ENCODE peak calls at places on chromosomes 7 and 10, in eight cellular contexts. One of them, this sample, is unnamed.

GRCh38 chr7:33710608-33711007 is 194.7 kb upstream of the BMPER start:
- DNase-seq in Peyer's patch: no peak
- DNase-seq in CD4-positive, alpha-beta T cell: no peak
- DNase-seq in A549: no peak
- DNase-seq in HTR-8/SVneo: no peak
- DNase-seq in stimulated activated CD8-positive, alpha-beta memory T cell treated with anti-CD3 and anti-CD28 coated beads, Interleukin-4, amount 100 ng/mL, for 1 hour: no peak
- DNase-seq in prostate gland: no peak
- DNase-seq in OCI-M1: no peak
- DNase-seq in this sample: no peak

GRCh38 chr10:49177391-49178355 is 10.5 kb downstream of the TMEM273 start:
- DNase-seq in Peyer's patch: no peak
- DNase-seq in CD4-positive, alpha-beta T cell: no peak
- DNase-seq in A549: peak; percentile 21
- DNase-seq in HTR-8/SVneo: peak; percentile 57
- DNase-seq in stimulated activated CD8-positive, alpha-beta memory T cell treated with anti-CD3 and anti-CD28 coated beads, Interleukin-4, amount 100 ng/mL, for 1 hour: peak; percentile 28
- DNase-seq in prostate gland: no peak
- DNase-seq in OCI-M1: peak; percentile 84
- DNase-seq in this sample: peak; percentile 38

GRCh38 chr7:95269640-95270039 is 54.7 kb downstream of the PON1 start:
- DNase-seq in Peyer's patch: no peak
- DNase-seq in CD4-positive, alpha-beta T cell: no peak
- DNase-seq in A549: no peak
- DNase-seq in HTR-8/SVneo: no peak
- DNase-seq in stimulated activated CD8-positive, alpha-beta memory T cell treated with anti-CD3 and anti-CD28 coated beads, Interleukin-4, amount 100 ng/mL, for 1 hour: no peak
- DNase-seq in prostate gland: no peak
- DNase-seq in OCI-M1: no peak
- DNase-seq in this sample: no peak

GRCh38 chr7:43869898-43870240 is 552 bp upstream of the MRPS24 start:
- DNase-seq in Peyer's patch: no peak
- DNase-seq in CD4-positive, alpha-beta T cell: no peak
- DNase-seq in A549: peak; percentile 38
- DNase-seq in HTR-8/SVneo: peak; percentile 81
- DNase-seq in stimulated activated CD8-positive, alpha-beta memory T cell treated with anti-CD3 and anti-CD28 coated beads, Interleukin-4, amount 100 ng/mL, for 1 hour: no peak
- DNase-seq in prostate gland: no peak
- DNase-seq in OCI-M1: no peak
- DNase-seq in this sample: no peak

GRCh38 chr10:92846-93245 is 42.4 kb upstream of the ZMYND11 start:
- DNase-seq in Peyer's patch: no peak
- DNase-seq in CD4-positive, alpha-beta T cell: no peak
- DNase-seq in A549: no peak
- DNase-seq in HTR-8/SVneo: no peak
- DNase-seq in stimulated activated CD8-positive, alpha-beta memory T cell treated with anti-CD3 and anti-CD28 coated beads, Interleukin-4, amount 100 ng/mL, for 1 hour: no peak
- DNase-seq in prostate gland: no peak
- DNase-seq in OCI-M1: no peak
- DNase-seq in this sample: no peak

GRCh38 chr10:49324711-49325110 is 25.7 kb downstream of the C10orf71 start:
- DNase-seq in Peyer's patch: no peak
- DNase-seq in CD4-positive, alpha-beta T cell: no peak
- DNase-seq in A549: no peak
- DNase-seq in HTR-8/SVneo: peak; percentile 25
- DNase-seq in stimulated activated CD8-positive, alpha-beta memory T cell treated with anti-CD3 and anti-CD28 coated beads, Interleukin-4, amount 100 ng/mL, for 1 hour: no peak
- DNase-seq in prostate gland: no peak
- DNase-seq in OCI-M1: peak; percentile 10
- DNase-seq in this sample: no peak

GRCh38 chr10:48316236-48316635 is 9.8 kb downstream of the MAPK8 start:
- DNase-seq in Peyer's patch: no peak
- DNase-seq in CD4-positive, alpha-beta T cell: no peak
- DNase-seq in A549: no peak
- DNase-seq in HTR-8/SVneo: no peak
- DNase-seq in stimulated activated CD8-positive, alpha-beta memory T cell treated with anti-CD3 and anti-CD28 coated beads, Interleukin-4, amount 100 ng/mL, for 1 hour: no peak
- DNase-seq in prostate gland: no peak
- DNase-seq in OCI-M1: no peak
- DNase-seq in this sample: no peak

GRCh38 chr10:43292745-43293676 is 26.1 kb upstream of the RASGEF1A start:
- DNase-seq in Peyer's patch: peak; percentile 65
- DNase-seq in CD4-positive, alpha-beta T cell: peak; percentile 25
- DNase-seq in A549: peak; percentile 68
- DNase-seq in HTR-8/SVneo: peak; percentile 70
- DNase-seq in stimulated activated CD8-positive, alpha-beta memory T cell treated with anti-CD3 and anti-CD28 coated beads, Interleukin-4, amount 100 ng/mL, for 1 hour: no peak
- DNase-seq in prostate gland: peak; percentile 36
- DNase-seq in OCI-M1: peak; percentile 77
- DNase-seq in this sample: peak; percentile 51

GRCh38 chr10:91146146-91146545 is 74.3 kb upstream of the PCGF5 start:
- DNase-seq in Peyer's patch: no peak
- DNase-seq in CD4-positive, alpha-beta T cell: no peak
- DNase-seq in A549: no peak
- DNase-seq in HTR-8/SVneo: no peak
- DNase-seq in stimulated activated CD8-positive, alpha-beta memory T cell treated with anti-CD3 and anti-CD28 coated beads, Interleukin-4, amount 100 ng/mL, for 1 hour: no peak
- DNase-seq in prostate gland: no peak
- DNase-seq in OCI-M1: no peak
- DNase-seq in this sample: no peak

GRCh38 chr7:31553636-31554035 is 39.7 kb downstream of the ITPRID1 start:
- DNase-seq in Peyer's patch: no peak
- DNase-seq in CD4-positive, alpha-beta T cell: no peak
- DNase-seq in A549: no peak
- DNase-seq in HTR-8/SVneo: no peak
- DNase-seq in stimulated activated CD8-positive, alpha-beta memory T cell treated with anti-CD3 and anti-CD28 coated beads, Interleukin-4, amount 100 ng/mL, for 1 hour: no peak
- DNase-seq in prostate gland: peak; percentile 36
- DNase-seq in OCI-M1: no peak
- DNase-seq in this sample: no peak

GRCh38 chr7:82373890-82374289 is 69.7 kb downstream of the CACNA2D1 start:
- DNase-seq in Peyer's patch: no peak
- DNase-seq in CD4-positive, alpha-beta T cell: no peak
- DNase-seq in A549: no peak
- DNase-seq in HTR-8/SVneo: no peak
- DNase-seq in stimulated activated CD8-positive, alpha-beta memory T cell treated with anti-CD3 and anti-CD28 coated beads, Interleukin-4, amount 100 ng/mL, for 1 hour: no peak
- DNase-seq in prostate gland: no peak
- DNase-seq in OCI-M1: no peak
- DNase-seq in this sample: no peak

GRCh38 chr7:1070544-1071342 is 17.2 kb upstream of the GPER1 start:
- DNase-seq in Peyer's patch: no peak
- DNase-seq in CD4-positive, alpha-beta T cell: no peak
- DNase-seq in A549: peak; percentile 16
- DNase-seq in HTR-8/SVneo: no peak
- DNase-seq in stimulated activated CD8-positive, alpha-beta memory T cell treated with anti-CD3 and anti-CD28 coated beads, Interleukin-4, amount 100 ng/mL, for 1 hour: no peak
- DNase-seq in prostate gland: no peak
- DNase-seq in OCI-M1: no peak
- DNase-seq in this sample: no peak

GRCh38 chr10:133353202-133353959 is 4.4 kb downstream of the FUOM start:
- DNase-seq in Peyer's patch: peak; percentile 77
- DNase-seq in CD4-positive, alpha-beta T cell: no peak
- DNase-seq in A549: no peak
- DNase-seq in HTR-8/SVneo: no peak
- DNase-seq in stimulated activated CD8-positive, alpha-beta memory T cell treated with anti-CD3 and anti-CD28 coated beads, Interleukin-4, amount 100 ng/mL, for 1 hour: no peak
- DNase-seq in prostate gland: no peak
- DNase-seq in OCI-M1: no peak
- DNase-seq in this sample: no peak

GRCh38 chr10:125795111-125795510 is 19.5 kb upstream of the MMP21 start:
- DNase-seq in Peyer's patch: no peak
- DNase-seq in CD4-positive, alpha-beta T cell: no peak
- DNase-seq in A549: no peak
- DNase-seq in HTR-8/SVneo: no peak
- DNase-seq in stimulated activated CD8-positive, alpha-beta memory T cell treated with anti-CD3 and anti-CD28 coated beads, Interleukin-4, amount 100 ng/mL, for 1 hour: no peak
- DNase-seq in prostate gland: no peak
- DNase-seq in OCI-M1: no peak
- DNase-seq in this sample: no peak

GRCh38 chr7:131843862-131844261 is 287.4 kb upstream of the PODXL start:
- DNase-seq in Peyer's patch: no peak
- DNase-seq in CD4-positive, alpha-beta T cell: no peak
- DNase-seq in A549: peak; percentile 60
- DNase-seq in HTR-8/SVneo: no peak
- DNase-seq in stimulated activated CD8-positive, alpha-beta memory T cell treated with anti-CD3 and anti-CD28 coated beads, Interleukin-4, amount 100 ng/mL, for 1 hour: no peak
- DNase-seq in prostate gland: peak; percentile 76
- DNase-seq in OCI-M1: no peak
- DNase-seq in this sample: peak; percentile 27

GRCh38 chr10:60646966-60647796 is 131.1 kb upstream of the CDK1 start:
- DNase-seq in Peyer's patch: no peak
- DNase-seq in CD4-positive, alpha-beta T cell: peak; percentile 15
- DNase-seq in A549: peak; percentile 64
- DNase-seq in HTR-8/SVneo: peak; percentile 21
- DNase-seq in stimulated activated CD8-positive, alpha-beta memory T cell treated with anti-CD3 and anti-CD28 coated beads, Interleukin-4, amount 100 ng/mL, for 1 hour: no peak
- DNase-seq in prostate gland: peak; percentile 46
- DNase-seq in OCI-M1: peak; percentile 88
- DNase-seq in this sample: no peak

GRCh38 chr7:86904949-86905834 is 154.3 kb downstream of the ELAPOR2 start:
- DNase-seq in Peyer's patch: no peak
- DNase-seq in CD4-positive, alpha-beta T cell: no peak
- DNase-seq in A549: peak; percentile 42
- DNase-seq in HTR-8/SVneo: no peak
- DNase-seq in stimulated activated CD8-positive, alpha-beta memory T cell treated with anti-CD3 and anti-CD28 coated beads, Interleukin-4, amount 100 ng/mL, for 1 hour: no peak
- DNase-seq in prostate gland: no peak
- DNase-seq in OCI-M1: peak; percentile 67
- DNase-seq in this sample: no peak

GRCh38 chr10:18246967-18247366 is 106.7 kb downstream of the CACNB2 start:
- DNase-seq in Peyer's patch: no peak
- DNase-seq in CD4-positive, alpha-beta T cell: no peak
- DNase-seq in A549: no peak
- DNase-seq in HTR-8/SVneo: no peak
- DNase-seq in stimulated activated CD8-positive, alpha-beta memory T cell treated with anti-CD3 and anti-CD28 coated beads, Interleukin-4, amount 100 ng/mL, for 1 hour: no peak
- DNase-seq in prostate gland: no peak
- DNase-seq in OCI-M1: no peak
- DNase-seq in this sample: no peak

GRCh38 chr10:121845044-121845784 is 82.6 kb downstream of the ATE1 start:
- DNase-seq in Peyer's patch: no peak
- DNase-seq in CD4-positive, alpha-beta T cell: no peak
- DNase-seq in A549: no peak
- DNase-seq in HTR-8/SVneo: no peak
- DNase-seq in stimulated activated CD8-positive, alpha-beta memory T cell treated with anti-CD3 and anti-CD28 coated beads, Interleukin-4, amount 100 ng/mL, for 1 hour: no peak
- DNase-seq in prostate gland: no peak
- DNase-seq in OCI-M1: peak; percentile 8
- DNase-seq in this sample: no peak

GRCh38 chr7:19099194-19099593 is 18.2 kb downstream of the TWIST1 start:
- DNase-seq in Peyer's patch: no peak
- DNase-seq in CD4-positive, alpha-beta T cell: no peak
- DNase-seq in A549: no peak
- DNase-seq in HTR-8/SVneo: no peak
- DNase-seq in stimulated activated CD8-positive, alpha-beta memory T cell treated with anti-CD3 and anti-CD28 coated beads, Interleukin-4, amount 100 ng/mL, for 1 hour: no peak
- DNase-seq in prostate gland: no peak
- DNase-seq in OCI-M1: no peak
- DNase-seq in this sample: no peak

GRCh38 chr10:58993480-58994221 is 182.8 kb upstream of the PHYHIPL start:
- DNase-seq in Peyer's patch: no peak
- DNase-seq in CD4-positive, alpha-beta T cell: no peak
- DNase-seq in A549: no peak
- DNase-seq in HTR-8/SVneo: no peak
- DNase-seq in stimulated activated CD8-positive, alpha-beta memory T cell treated with anti-CD3 and anti-CD28 coated beads, Interleukin-4, amount 100 ng/mL, for 1 hour: no peak
- DNase-seq in prostate gland: no peak
- DNase-seq in OCI-M1: no peak
- DNase-seq in this sample: no peak

GRCh38 chr7:131498237-131498885 is 58.1 kb downstream of the PODXL start:
- DNase-seq in Peyer's patch: no peak
- DNase-seq in CD4-positive, alpha-beta T cell: no peak
- DNase-seq in A549: no peak
- DNase-seq in HTR-8/SVneo: no peak
- DNase-seq in stimulated activated CD8-positive, alpha-beta memory T cell treated with anti-CD3 and anti-CD28 coated beads, Interleukin-4, amount 100 ng/mL, for 1 hour: no peak
- DNase-seq in prostate gland: no peak
- DNase-seq in OCI-M1: no peak
- DNase-seq in this sample: no peak

GRCh38 chr7:106938803-106939202 is 73.7 kb downstream of the PIK3CG start:
- DNase-seq in Peyer's patch: no peak
- DNase-seq in CD4-positive, alpha-beta T cell: no peak
- DNase-seq in A549: no peak
- DNase-seq in HTR-8/SVneo: no peak
- DNase-seq in stimulated activated CD8-positive, alpha-beta memory T cell treated with anti-CD3 and anti-CD28 coated beads, Interleukin-4, amount 100 ng/mL, for 1 hour: no peak
- DNase-seq in prostate gland: no peak
- DNase-seq in OCI-M1: no peak
- DNase-seq in this sample: no peak

GRCh38 chr10:100830728-100831110 is 82.0 kb upstream of the SLF2 start:
- DNase-seq in Peyer's patch: no peak
- DNase-seq in CD4-positive, alpha-beta T cell: no peak
- DNase-seq in A549: no peak
- DNase-seq in HTR-8/SVneo: no peak
- DNase-seq in stimulated activated CD8-positive, alpha-beta memory T cell treated with anti-CD3 and anti-CD28 coated beads, Interleukin-4, amount 100 ng/mL, for 1 hour: no peak
- DNase-seq in prostate gland: no peak
- DNase-seq in OCI-M1: no peak
- DNase-seq in this sample: no peak

GRCh38 chr7:140495514-140496097 is 16.3 kb upstream of the MKRN1 start:
- DNase-seq in Peyer's patch: no peak
- DNase-seq in CD4-positive, alpha-beta T cell: no peak
- DNase-seq in A549: no peak
- DNase-seq in HTR-8/SVneo: no peak
- DNase-seq in stimulated activated CD8-positive, alpha-beta memory T cell treated with anti-CD3 and anti-CD28 coated beads, Interleukin-4, amount 100 ng/mL, for 1 hour: no peak
- DNase-seq in prostate gland: no peak
- DNase-seq in OCI-M1: no peak
- DNase-seq in this sample: no peak

GRCh38 chr7:150945853-150946825 is 32.0 kb downstream of the KCNH2 start:
- DNase-seq in Peyer's patch: peak; percentile 48
- DNase-seq in CD4-positive, alpha-beta T cell: no peak
- DNase-seq in A549: no peak
- DNase-seq in HTR-8/SVneo: no peak
- DNase-seq in stimulated activated CD8-positive, alpha-beta memory T cell treated with anti-CD3 and anti-CD28 coated beads, Interleukin-4, amount 100 ng/mL, for 1 hour: no peak
- DNase-seq in prostate gland: no peak
- DNase-seq in OCI-M1: no peak
- DNase-seq in this sample: peak; percentile 33

GRCh38 chr7:6443372-6443941 is 4.3 kb downstream of the DAGLB start:
- DNase-seq in Peyer's patch: no peak
- DNase-seq in CD4-positive, alpha-beta T cell: no peak
- DNase-seq in A549: peak; percentile 83
- DNase-seq in HTR-8/SVneo: peak; percentile 86
- DNase-seq in stimulated activated CD8-positive, alpha-beta memory T cell treated with anti-CD3 and anti-CD28 coated beads, Interleukin-4, amount 100 ng/mL, for 1 hour: no peak
- DNase-seq in prostate gland: no peak
- DNase-seq in OCI-M1: no peak
- DNase-seq in this sample: no peak

GRCh38 chr10:1199345-1199673 is 143.1 kb downstream of the WDR37 start:
- DNase-seq in Peyer's patch: no peak
- DNase-seq in CD4-positive, alpha-beta T cell: no peak
- DNase-seq in A549: no peak
- DNase-seq in HTR-8/SVneo: no peak
- DNase-seq in stimulated activated CD8-positive, alpha-beta memory T cell treated with anti-CD3 and anti-CD28 coated beads, Interleukin-4, amount 100 ng/mL, for 1 hour: no peak
- DNase-seq in prostate gland: no peak
- DNase-seq in OCI-M1: no peak
- DNase-seq in this sample: no peak

This sample was measured in mucosa of descending colon.